ENCODE peak calls at places on chromosomes 6 and 20, in four cellular contexts. F, C, S and L are unnamed samples.
A peak's percentile ranks its signal among the peaks of the same experiment; 100 is the strongest.

GRCh38 chr6:92376711-92377110 is 1042.6 kb downstream of the EPHA7 start:
- DNase-seq in F (no peak), C (no peak), S (no peak), L (no peak)

GRCh38 chr20:10369723-10370090 is 64.3 kb downstream of the MKKS start:
- DNase-seq in F (no peak), C (no peak), S (no peak), L (no peak)

GRCh38 chr6:147973806-147974205 is 368.8 kb upstream of the SASH1 start:
- DNase-seq in F (no peak), C (no peak), S (no peak), L (no peak)

GRCh38 chr6:13013681-13014550 is 297.3 kb downstream of the PHACTR1 start:
- DNase-seq in F (no peak), C (peak; percentile 72), S (no peak), L (no peak)

GRCh38 chr6:73389854-73390253 is 4.8 kb upstream of the DDX43 start:
- DNase-seq in F (no peak), C (peak; percentile 47), S (no peak), L (no peak)

GRCh38 chr6:72946766-72947165 is 278.5 kb downstream of the KHDC1L start:
- DNase-seq in F (peak; percentile 34), C (no peak), S (no peak), L (no peak)

GRCh38 chr6:123053602-123054225 is 57.7 kb downstream of the CLVS2 start:
- DNase-seq in F (no peak), C (no peak), S (no peak), L (no peak)

GRCh38 chr6:118704911-118705310 is 53.5 kb upstream of the CEP85L start:
- DNase-seq in F (no peak), C (no peak), S (no peak), L (no peak)

GRCh38 chr20:59455392-59456341 is 148.7 kb upstream of the PHACTR3 start:
- DNase-seq in F (no peak), C (peak; percentile 50), S (no peak), L (no peak)

GRCh38 chr6:16375828-16376227 is 137.4 kb downstream of the GMPR start:
- DNase-seq in F (no peak), C (no peak), S (no peak), L (no peak)

DNA sequence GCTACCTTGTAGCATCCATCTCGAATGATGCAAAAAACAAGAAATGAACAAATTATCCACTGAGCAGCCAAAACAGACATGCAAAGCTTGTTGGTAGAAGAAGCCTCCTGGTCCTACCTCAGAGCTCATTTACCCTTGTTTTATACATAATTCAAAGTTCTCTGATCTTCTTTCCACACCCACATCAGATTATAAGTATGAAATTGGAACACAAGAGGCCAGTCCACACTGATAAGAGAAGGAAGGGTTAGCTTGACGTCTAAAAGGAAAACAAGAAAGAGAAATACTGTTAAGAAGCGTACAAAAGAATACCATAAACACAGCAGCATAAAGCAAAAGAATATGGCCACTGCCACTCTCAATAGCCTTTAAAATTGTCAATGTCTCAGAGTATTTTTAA is 49.7 kb downstream of the FAM83B start:
- DNase-seq in F (no peak), C (no peak), S (no peak), L (no peak)
- TF ChIP-seq CTCF in F (no peak), C (no peak), S (no peak), L (no peak)

GRCh38 chr20:3000852-3001523 is 42.4 kb upstream of the GNRH2 start:
- DNase-seq in F (peak; percentile 66), C (no peak), S (no peak), L (no peak)
- TF ChIP-seq CTCF in F (peak; percentile 80), C (peak; percentile 45), S (no peak), L (peak; percentile 81)

DNA sequence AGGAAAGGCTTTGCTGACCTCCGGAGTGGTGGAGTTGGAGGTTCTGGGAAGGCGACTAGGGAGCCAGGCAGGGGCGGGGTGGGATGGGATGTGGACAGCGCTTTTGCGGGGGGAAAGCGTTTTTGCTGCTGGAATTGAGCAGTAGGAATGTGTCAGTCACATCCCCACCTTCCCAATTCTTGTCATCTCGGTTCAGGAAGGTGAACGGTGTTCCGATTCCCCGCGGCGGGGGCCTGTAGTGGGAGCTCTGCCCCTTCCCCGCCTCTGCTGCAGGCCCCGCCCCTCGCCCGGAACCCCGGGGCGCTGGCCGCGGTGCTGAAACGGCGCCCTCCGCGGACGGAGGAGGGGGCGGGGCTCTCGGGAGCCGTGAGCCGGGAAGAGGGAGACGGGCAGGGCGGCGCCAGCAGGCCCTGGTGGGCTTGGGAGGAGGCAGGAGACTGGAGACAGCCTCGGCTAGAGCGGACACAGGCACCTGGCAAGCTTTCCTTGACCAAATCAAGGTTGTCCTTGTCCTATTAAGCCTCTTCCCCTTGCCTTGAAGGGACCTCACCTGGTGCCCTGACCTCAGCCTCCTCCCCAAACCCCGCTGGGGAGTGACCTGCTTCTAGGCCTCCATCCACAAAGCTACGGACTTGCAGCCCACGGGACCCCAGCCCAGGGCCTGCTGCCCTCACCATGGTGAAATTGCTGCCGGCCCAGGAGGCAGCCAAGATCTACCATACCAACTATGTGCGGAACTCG is at the start of gene LHFPL5:
- DNase-seq in F (no peak), C (peak; percentile 96), S (no peak), L (peak; percentile 83)
- TF ChIP-seq CTCF in F (no peak), C (no peak), S (no peak), L (no peak)

GRCh38 chr6:93794161-93794560 is 374.8 kb upstream of the EPHA7 start:
- DNase-seq in F (no peak), C (no peak), S (no peak), L (no peak)
- TF ChIP-seq CTCF in F (no peak), C (no peak), S (no peak), L (no peak)

GRCh38 chr6:96015321-96015790 is 418 bp upstream of the FUT9 start:
- DNase-seq in F (no peak), C (peak; percentile 74), S (no peak), L (peak; percentile 72)
- TF ChIP-seq CTCF in F (no peak), C (peak; percentile 3), S (no peak), L (peak; percentile 47)

GRCh38 chr6:27757307-27757706 is 154.9 kb downstream of the OR2B2 start:
- DNase-seq in F (no peak), C (peak; percentile 74), S (no peak), L (no peak)
- TF ChIP-seq CTCF in F (no peak), C (no peak), S (no peak), L (no peak)

DNA sequence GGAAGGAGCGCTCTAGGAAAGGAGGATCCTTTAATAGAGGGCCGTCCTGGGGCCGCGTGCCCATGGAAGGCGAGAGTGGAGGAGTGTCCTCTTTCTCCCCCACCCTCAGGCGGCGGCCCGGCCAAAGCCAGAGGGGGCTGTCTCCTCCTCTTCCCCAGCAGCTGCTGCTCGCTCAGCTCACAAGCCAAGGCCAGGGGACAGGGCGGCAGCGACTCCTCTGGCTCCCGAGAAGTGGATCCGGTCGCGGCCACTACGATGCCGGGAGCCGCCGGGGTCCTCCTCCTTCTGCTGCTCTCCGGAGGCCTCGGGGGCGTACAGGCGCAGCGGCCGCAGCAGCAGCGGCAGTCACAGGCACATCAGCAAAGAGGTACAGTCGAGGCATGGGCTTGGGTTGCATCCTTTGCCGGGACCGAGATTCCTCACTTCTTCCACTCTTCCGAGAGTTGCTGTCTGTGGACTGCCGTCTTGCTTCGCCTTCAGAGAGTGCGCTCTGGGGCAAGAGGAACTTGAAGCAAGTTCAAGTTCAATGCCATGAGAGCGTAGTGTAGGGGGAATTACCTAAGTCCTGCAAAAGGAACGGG is at the start of gene LAMA2:
- DNase-seq in F (peak; percentile 64), C (peak; percentile 87), S (peak; percentile 91), L (peak; percentile 82)
- TF ChIP-seq CTCF in F (peak; percentile 42), C (peak; percentile 23), S (no peak), L (peak; percentile 40)

DNA sequence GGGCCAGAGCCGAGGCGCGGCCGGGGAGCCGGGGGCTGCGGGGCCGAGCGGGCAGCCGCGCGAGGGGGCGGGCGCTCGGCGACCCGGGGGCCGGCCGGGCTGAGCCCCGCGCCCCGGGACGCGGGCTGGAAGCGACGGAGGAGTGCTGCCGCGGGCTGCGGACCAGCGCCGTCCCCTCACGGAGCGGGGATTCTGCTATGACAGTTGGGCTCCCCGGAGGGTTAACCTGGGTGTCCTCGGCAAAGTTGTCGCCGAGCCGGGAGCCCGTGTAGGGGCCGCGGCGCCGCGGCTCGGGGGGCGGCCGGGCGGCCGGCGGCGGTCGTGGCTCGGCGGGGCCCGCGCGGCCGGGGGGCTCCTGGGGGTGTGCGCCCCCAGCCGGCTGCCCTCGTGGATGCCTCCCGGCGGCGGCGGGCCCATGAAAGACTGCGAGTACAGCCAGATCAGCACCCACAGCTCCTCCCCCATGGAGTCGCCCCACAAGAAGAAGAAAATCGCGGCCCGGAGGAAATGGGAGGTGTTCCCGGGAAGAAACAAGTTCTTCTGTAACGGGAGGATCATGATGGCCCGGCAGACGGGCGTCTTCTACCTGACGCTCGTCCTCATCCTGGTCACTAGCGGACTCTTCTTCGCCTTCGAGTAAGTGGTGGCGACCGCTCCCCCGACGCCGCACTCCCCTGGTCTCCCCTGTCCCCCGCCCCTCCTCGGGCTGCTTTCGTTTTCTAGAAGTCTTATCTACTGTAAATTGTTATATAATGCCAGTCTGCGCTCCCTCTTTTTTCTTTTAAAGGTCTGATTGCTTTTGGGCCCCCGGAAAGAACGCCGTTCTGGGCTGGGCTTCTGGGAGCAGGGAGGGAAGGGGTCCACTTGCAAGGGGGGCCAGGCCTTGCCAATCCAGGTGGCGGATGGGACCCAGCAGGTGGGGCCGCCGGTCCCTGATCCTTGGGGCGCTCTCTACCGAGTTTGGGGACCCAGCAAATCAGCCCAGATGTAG is 936 bp downstream of the ZDHHC14 start:
- DNase-seq in F (peak; percentile 41), C (peak; percentile 60), S (peak; percentile 85), L (no peak)
- TF ChIP-seq CTCF in F (no peak), C (no peak), S (no peak), L (peak; percentile 18)

GRCh38 chr6:34506718-34507117 is 40.8 kb downstream of the PACSIN1 start:
- DNase-seq in F (no peak), C (peak; percentile 43), S (no peak), L (no peak)

GRCh38 chr6:34510299-34510698 is 44.4 kb downstream of the PACSIN1 start:
- DNase-seq in F (no peak), C (no peak), S (no peak), L (no peak)

GRCh38 chr6:34509782-34510181 is 43.9 kb downstream of the PACSIN1 start:
- DNase-seq in F (no peak), C (no peak), S (no peak), L (no peak)

GRCh38 chr6:34511214-34511922 is 44.8 kb downstream of the SPDEF start:
- DNase-seq in F (no peak), C (no peak), S (no peak), L (no peak)

DNA sequence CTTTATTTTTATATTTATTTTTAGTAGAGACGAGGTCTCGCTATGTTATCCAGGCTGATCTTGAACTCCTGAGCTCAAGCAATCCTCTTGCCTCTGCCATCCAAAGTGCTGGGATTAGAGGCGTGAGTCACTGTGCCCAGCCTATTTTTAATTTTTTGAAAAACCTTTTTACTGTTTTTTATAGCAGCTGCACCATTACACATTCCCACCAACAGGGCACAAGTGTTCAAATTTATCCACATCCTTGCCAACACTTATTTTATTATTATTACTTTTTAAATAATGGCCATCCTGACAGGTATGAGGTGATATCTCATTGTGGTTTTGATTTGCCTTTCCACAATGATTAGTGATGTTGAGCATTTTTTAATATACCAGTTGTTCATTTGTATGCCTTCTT is 42.5 kb downstream of the PACSIN1 start:
- DNase-seq in F (peak; percentile 29), C (no peak), S (no peak), L (no peak)
- TF ChIP-seq CTCF in F (peak; percentile 66), C (no peak), S (no peak), L (peak; percentile 49)

GRCh38 chr20:41734506-41734945 is 116.3 kb upstream of the CHD6 start:
- DNase-seq in F (peak; percentile 34), C (peak; percentile 74), S (no peak), L (no peak)
- TF ChIP-seq CTCF in F (peak; percentile 92), C (peak; percentile 75), S (peak; percentile 92), L (peak; percentile 91)